ENCODE peak calls at places on chromosomes 6 and 20, in four cellular contexts. R, E, Z and I are unnamed samples.

GRCh38 chr20:60249436-60249835 is 291.2 kb downstream of the CDH26 start:
- DNase-seq in R (no peak), E (no peak), Z (no peak), I (no peak)

GRCh38 chr6:125421853-125422252 is 120.1 kb upstream of the HDDC2 start:
- DNase-seq in R (no peak), E (no peak), Z (no peak), I (no peak)

GRCh38 chr6:39339557-39340555 is 17.4 kb upstream of the KCNK16 start:
- DNase-seq in R (no peak), E (peak; percentile 99), Z (peak; percentile 88), I (no peak)

GRCh38 chr6:20709451-20709850 is 175.2 kb downstream of the CDKAL1 start:
- DNase-seq in R (no peak), E (no peak), Z (no peak), I (no peak)

GRCh38 chr6:122838060-122838780 is 49.2 kb downstream of the SMPDL3A start:
- DNase-seq in R (no peak), E (peak; percentile 2), Z (peak; percentile 18), I (no peak)

GRCh38 chr6:30557683-30557981 is 537 bp downstream of the PRR3 start:
- DNase-seq in R (no peak), E (no peak), Z (no peak), I (no peak)

GRCh38 chr20:56801991-56802740 is 173.1 kb downstream of the TFAP2C start:
- DNase-seq in R (no peak), E (no peak), Z (no peak), I (no peak)

GRCh38 chr20:63082939-63083735 is 76.4 kb upstream of the BHLHE23 start:
- DNase-seq in R (no peak), E (no peak), Z (no peak), I (no peak)

GRCh38 chr20:31853481-31853880 is 8.1 kb upstream of the FOXS1 start:
- DNase-seq in R (no peak), E (no peak), Z (no peak), I (no peak)

GRCh38 chr6:87757792-87758191 is 55.8 kb upstream of the AKIRIN2 start:
- DNase-seq in R (no peak), E (no peak), Z (no peak), I (no peak)

GRCh38 chr6:44092312-44092884 is 34.9 kb downstream of the MRPL14 start:
- DNase-seq in R (no peak), E (no peak), Z (no peak), I (no peak)

GRCh38 chr6:13164316-13164715 is 164.0 kb downstream of the TBC1D7 start:
- DNase-seq in R (no peak), E (no peak), Z (no peak), I (no peak)